ENCODE peak calls at places on chromosomes 11 and 22, in four cellular contexts. L, Y, N and S are unnamed samples.

GRCh38 chr11:41201156-41201555 is 258.3 kb downstream of the LRRC4C start:
- DNase-seq in L (no peak), Y (peak), N (peak), S (peak)

GRCh38 chr22:45317551-45318167 is 7.9 kb downstream of the FAM118A start:
- DNase-seq in L (no peak), Y (no peak), N (no peak), S (no peak)

GRCh38 chr11:64526795-64527194 is 64.2 kb upstream of the SLC22A12 start:
- DNase-seq in L (no peak), Y (no peak), N (no peak), S (no peak)

GRCh38 chr22:36423461-36424404 is 36.0 kb upstream of the MYH9 start:
- DNase-seq in L (no peak), Y (no peak), N (peak), S (no peak)

GRCh38 chr22:48874956-48875355 is 952.7 kb downstream of the BRD1 start:
- DNase-seq in L (no peak), Y (no peak), N (no peak), S (no peak)

GRCh38 chr11:66219846-66220565 is 48.4 kb upstream of the RAB1B start:
- DNase-seq in L (no peak), Y (no peak), N (no peak), S (no peak)

GRCh38 chr11:34050536-34050935 is 995 bp upstream of the CAPRIN1 start:
- DNase-seq in L (no peak), Y (no peak), N (no peak), S (no peak)

GRCh38 chr22:35524966-35525686 is 15.5 kb upstream of the RASD2 start:
- DNase-seq in L (no peak), Y (no peak), N (no peak), S (no peak)

GRCh38 chr11:120180571-120181445 is 30.0 kb upstream of the OAF start:
- DNase-seq in L (no peak), Y (peak), N (no peak), S (no peak)

GRCh38 chr22:38415561-38416321 is 39.3 kb downstream of the KCNJ4 start:
- DNase-seq in L (no peak), Y (no peak), N (no peak), S (no peak)

GRCh38 chr11:121538054-121538453 is 85.3 kb upstream of the SORL1-AS1 start:
- DNase-seq in L (no peak), Y (no peak), N (no peak), S (no peak)

GRCh38 chr11:121533556-121534050 is 80.8 kb upstream of the SORL1-AS1 start:
- DNase-seq in L (no peak), Y (no peak), N (no peak), S (no peak)

GRCh38 chr11:121535122-121535796 is 82.5 kb upstream of the SORL1-AS1 start:
- DNase-seq in L (no peak), Y (no peak), N (no peak), S (no peak)

GRCh38 chr11:121536116-121536515 is 83.3 kb upstream of the SORL1-AS1 start:
- DNase-seq in L (no peak), Y (no peak), N (no peak), S (no peak)

GRCh38 chr11:121534131-121535093 is 81.6 kb upstream of the SORL1-AS1 start:
- DNase-seq in L (no peak), Y (no peak), N (no peak), S (no peak)
- TF ChIP-seq CTCF in L (no peak), Y (no peak), N (no peak), S (peak)

GRCh38 chr11:62910141-62910882 is 10.9 kb downstream of the CHRM1 start:
- DNase-seq in L (no peak), Y (no peak), N (no peak), S (no peak)

GRCh38 chr11:62908468-62909072 is 12.6 kb downstream of the CHRM1 start:
- DNase-seq in L (no peak), Y (no peak), N (no peak), S (no peak)

GRCh38 chr11:62911137-62912130 is 9.7 kb downstream of the CHRM1 start:
- DNase-seq in L (no peak), Y (no peak), N (no peak), S (no peak)

GRCh38 chr11:62912268-62912667 is 8.9 kb downstream of the CHRM1 start:
- DNase-seq in L (no peak), Y (no peak), N (no peak), S (no peak)

DNA sequence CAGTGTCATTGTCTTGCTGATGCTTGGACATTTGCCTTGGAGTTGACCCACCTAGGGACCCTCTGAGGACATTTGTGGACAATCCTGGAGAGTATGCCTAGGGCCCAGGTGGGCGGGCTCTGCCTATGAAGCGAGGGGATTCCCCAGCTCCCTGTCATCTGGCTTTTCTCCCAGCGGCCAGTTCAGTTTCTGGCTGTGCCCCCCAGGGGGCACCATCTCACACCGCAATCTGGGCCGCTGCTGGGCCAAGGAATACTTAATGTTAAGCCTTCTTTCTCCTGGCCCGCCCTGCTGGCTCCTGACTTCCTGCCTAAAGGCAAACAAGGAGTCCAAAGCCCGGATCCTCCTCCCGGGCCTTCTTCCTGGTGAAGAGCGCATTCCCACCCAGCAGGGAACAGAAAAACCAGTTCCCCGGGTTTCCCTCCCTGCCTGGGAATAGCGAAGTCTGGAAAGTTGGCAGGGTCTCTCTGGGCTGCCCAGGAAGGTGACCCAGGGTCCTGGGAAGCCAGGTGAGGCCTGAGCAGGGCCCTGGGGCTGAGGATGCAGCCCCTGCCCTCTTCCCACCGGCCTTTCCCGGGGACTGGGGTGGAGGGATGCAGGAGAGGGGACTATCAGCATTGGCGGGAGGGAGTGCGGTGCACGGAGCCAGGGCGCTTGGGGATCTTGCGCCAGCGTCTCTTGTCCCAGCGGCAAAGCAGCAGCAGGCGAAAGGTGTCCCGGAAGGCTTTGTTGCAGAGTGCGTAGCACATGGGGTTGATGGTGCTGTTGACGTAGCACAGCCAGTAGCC is 11.9 kb downstream of the CHRM1 start:
- DNase-seq in L (peak), Y (peak), N (peak), S (no peak)
- TF ChIP-seq POLR2AphosphoS5 in L (no peak), Y (no peak), N (no peak), S (no peak)

GRCh38 chr11:2930705-2931415 is 1.6 kb upstream of the PHLDA2 start:
- DNase-seq in L (peak), Y (peak), N (peak), S (peak)

GRCh38 chr11:2928605-2929510 is at the start of gene PHLDA2:
- DNase-seq in L (peak), Y (no peak), N (peak), S (no peak)

GRCh38 chr11:2927851-2928604 is 1.2 kb downstream of the PHLDA2 start:
- DNase-seq in L (no peak), Y (no peak), N (peak), S (no peak)

GRCh38 chr11:2929880-2930704 is 872 bp upstream of the PHLDA2 start:
- DNase-seq in L (peak), Y (peak), N (peak), S (no peak)

GRCh38 chr11:2929511-2929879 is 275 bp upstream of the PHLDA2 start:
- DNase-seq in L (peak), Y (no peak), N (peak), S (no peak)
- TF ChIP-seq TCF7L2 in L (no peak), Y (no peak), N (no peak), S (no peak)

GRCh38 chr22:22031571-22031970 is 49.0 kb upstream of the TOP3B start:
- DNase-seq in L (no peak), Y (no peak), N (no peak), S (no peak)

GRCh38 chr22:22032906-22033802 is 50.6 kb upstream of the TOP3B start:
- DNase-seq in L (no peak), Y (no peak), N (no peak), S (no peak)

GRCh38 chr22:22031183-22031560 is 48.6 kb upstream of the TOP3B start:
- DNase-seq in L (no peak), Y (no peak), N (no peak), S (no peak)

GRCh38 chr22:22032099-22032905 is 49.7 kb upstream of the TOP3B start:
- DNase-seq in L (no peak), Y (no peak), N (peak), S (no peak)

DNA sequence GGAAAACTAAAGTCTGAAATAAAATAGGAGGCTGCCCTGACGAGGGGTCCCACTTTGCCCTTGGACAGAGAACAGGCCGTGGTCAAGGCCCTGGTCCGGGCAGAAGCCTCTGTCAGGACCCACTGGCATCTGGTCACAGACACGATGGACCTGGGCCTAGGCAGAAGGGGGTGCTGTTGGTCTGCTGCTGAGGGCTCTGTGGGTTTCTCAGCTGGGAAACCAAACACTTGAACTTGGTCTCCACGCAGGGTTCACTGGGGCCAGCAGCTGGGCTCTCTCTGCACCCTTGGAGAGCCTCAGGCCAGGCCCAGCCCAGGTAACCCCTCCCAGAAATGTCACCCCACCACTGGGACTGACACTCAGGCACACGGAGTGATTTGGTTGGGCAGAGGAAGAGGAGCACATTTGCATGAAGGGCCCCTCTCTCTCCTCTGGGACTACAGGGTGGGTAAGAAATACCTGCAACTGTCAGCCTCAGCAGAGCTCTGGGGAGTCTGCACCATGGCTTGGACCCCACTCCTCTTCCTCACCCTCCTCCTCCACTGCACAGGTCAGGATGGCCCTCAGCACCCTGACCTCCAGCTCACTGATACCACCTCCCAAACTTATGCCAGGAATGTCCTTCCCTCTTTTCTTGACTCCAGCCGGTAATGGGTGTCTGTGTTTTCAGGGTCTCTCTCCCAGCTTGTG is 48.1 kb upstream of the TOP3B start:
- DNase-seq in L (no peak), Y (peak), N (peak), S (peak)
- TF ChIP-seq CTCF in L (peak), Y (peak), N (no peak), S (no peak)

DNA sequence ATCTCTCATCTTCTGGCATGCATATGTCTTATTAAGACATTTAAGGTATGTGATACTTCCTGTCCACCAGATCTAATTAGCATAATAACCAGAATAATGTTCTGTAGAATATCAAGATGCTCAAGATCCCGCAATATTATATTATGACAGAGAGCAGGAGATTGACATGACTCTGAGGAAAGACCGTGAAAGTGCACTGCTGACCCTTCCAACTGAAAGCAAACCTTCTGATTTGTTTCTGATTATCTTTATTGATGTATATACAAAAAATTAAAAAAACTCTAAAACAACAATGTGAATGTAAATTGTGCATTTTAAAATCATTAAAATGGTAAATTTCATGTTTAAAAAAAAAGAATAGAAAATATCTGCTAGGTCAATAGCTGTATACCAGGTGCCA is 184.4 kb upstream of the TMEM45B start:
- DNase-seq in L (no peak), Y (no peak), N (no peak), S (no peak)
- TF ChIP-seq POLR2AphosphoS5 in L (no peak), Y (no peak), N (no peak), S (no peak)